ENCODE peak calls at places on chromosomes 1 and 21, in ten cellular contexts. One of them, this sample, is unnamed.

GRCh38 chr1:201533836-201534235 is 5.1 kb upstream of the NAV1 start:
- DNase-seq in epithelial cell of esophagus: no peak
- DNase-seq in nephron progenitor cell: no peak
- DNase-seq in gastrocnemius medialis: no peak
- DNase-seq in NCI-H2081: no peak
- DNase-seq in memory B cell: no peak
- DNase-seq in NCI-H1694: no peak
- DNase-seq in DMS153: no peak
- DNase-seq in GM12865: no peak
- DNase-seq in cardiac septum: no peak
- DNase-seq in this sample: no peak

GRCh38 chr1:85606414-85606800 is 25.8 kb downstream of the CCN1 start:
- DNase-seq in epithelial cell of esophagus: peak
- DNase-seq in nephron progenitor cell: no peak
- DNase-seq in gastrocnemius medialis: no peak
- DNase-seq in NCI-H2081: no peak
- DNase-seq in memory B cell: no peak
- DNase-seq in NCI-H1694: no peak
- DNase-seq in DMS153: no peak
- DNase-seq in GM12865: no peak
- DNase-seq in cardiac septum: no peak
- DNase-seq in this sample: no peak

GRCh38 chr1:184804220-184804619 is 49.6 kb upstream of the EDEM3 start:
- DNase-seq in epithelial cell of esophagus: peak
- DNase-seq in nephron progenitor cell: no peak
- DNase-seq in gastrocnemius medialis: no peak
- DNase-seq in NCI-H2081: no peak
- DNase-seq in memory B cell: no peak
- DNase-seq in NCI-H1694: no peak
- DNase-seq in DMS153: no peak
- DNase-seq in GM12865: no peak
- DNase-seq in cardiac septum: no peak
- DNase-seq in this sample: no peak

GRCh38 chr1:229011022-229011421 is 259.9 kb upstream of the RAB4A start:
- DNase-seq in epithelial cell of esophagus: no peak
- DNase-seq in nephron progenitor cell: no peak
- DNase-seq in gastrocnemius medialis: no peak
- DNase-seq in NCI-H2081: no peak
- DNase-seq in memory B cell: no peak
- DNase-seq in NCI-H1694: no peak
- DNase-seq in DMS153: no peak
- DNase-seq in GM12865: no peak
- DNase-seq in cardiac septum: no peak
- DNase-seq in this sample: no peak

GRCh38 chr1:41806472-41807155 is 112.1 kb downstream of the HIVEP3 start:
- DNase-seq in epithelial cell of esophagus: no peak
- DNase-seq in nephron progenitor cell: no peak
- DNase-seq in gastrocnemius medialis: no peak
- DNase-seq in NCI-H2081: no peak
- DNase-seq in memory B cell: no peak
- DNase-seq in NCI-H1694: no peak
- DNase-seq in DMS153: no peak
- DNase-seq in GM12865: peak
- DNase-seq in cardiac septum: no peak
- DNase-seq in this sample: no peak

GRCh38 chr1:206742702-206743383 is 27.7 kb upstream of the IL19 start:
- DNase-seq in epithelial cell of esophagus: no peak
- DNase-seq in nephron progenitor cell: no peak
- DNase-seq in gastrocnemius medialis: no peak
- DNase-seq in NCI-H2081: no peak
- DNase-seq in memory B cell: no peak
- DNase-seq in NCI-H1694: no peak
- DNase-seq in DMS153: no peak
- DNase-seq in GM12865: peak
- DNase-seq in cardiac septum: no peak
- DNase-seq in this sample: no peak

GRCh38 chr1:37944816-37945215 is 2.0 kb downstream of the INPP5B start:
- DNase-seq in epithelial cell of esophagus: no peak
- DNase-seq in nephron progenitor cell: no peak
- DNase-seq in gastrocnemius medialis: no peak
- DNase-seq in NCI-H2081: no peak
- DNase-seq in memory B cell: no peak
- DNase-seq in NCI-H1694: no peak
- DNase-seq in DMS153: no peak
- DNase-seq in GM12865: no peak
- DNase-seq in cardiac septum: no peak
- DNase-seq in this sample: no peak

GRCh38 chr1:169460193-169460833 is 25.4 kb downstream of the SLC19A2 start:
- DNase-seq in epithelial cell of esophagus: peak
- DNase-seq in nephron progenitor cell: no peak
- DNase-seq in gastrocnemius medialis: peak
- DNase-seq in NCI-H2081: no peak
- DNase-seq in memory B cell: no peak
- DNase-seq in NCI-H1694: no peak
- DNase-seq in DMS153: no peak
- DNase-seq in GM12865: no peak
- DNase-seq in cardiac septum: no peak
- DNase-seq in this sample: no peak

GRCh38 chr21:37704751-37705150 is 211.5 kb downstream of the KCNJ6 start:
- DNase-seq in epithelial cell of esophagus: no peak
- DNase-seq in nephron progenitor cell: no peak
- DNase-seq in gastrocnemius medialis: no peak
- DNase-seq in NCI-H2081: no peak
- DNase-seq in memory B cell: no peak
- DNase-seq in NCI-H1694: no peak
- DNase-seq in DMS153: no peak
- DNase-seq in GM12865: no peak
- DNase-seq in cardiac septum: no peak
- DNase-seq in this sample: no peak

GRCh38 chr1:17347769-17348592 is 24.0 kb upstream of the PADI6 start:
- DNase-seq in epithelial cell of esophagus: peak
- DNase-seq in nephron progenitor cell: no peak
- DNase-seq in gastrocnemius medialis: no peak
- DNase-seq in NCI-H2081: no peak
- DNase-seq in memory B cell: no peak
- DNase-seq in NCI-H1694: no peak
- DNase-seq in DMS153: no peak
- DNase-seq in GM12865: no peak
- DNase-seq in cardiac septum: no peak
- DNase-seq in this sample: no peak

GRCh38 chr1:226702318-226702956 is 36.6 kb downstream of the ITPKB start:
- DNase-seq in epithelial cell of esophagus: peak
- DNase-seq in nephron progenitor cell: no peak
- DNase-seq in gastrocnemius medialis: peak
- DNase-seq in NCI-H2081: no peak
- DNase-seq in memory B cell: no peak
- DNase-seq in NCI-H1694: no peak
- DNase-seq in DMS153: peak
- DNase-seq in GM12865: no peak
- DNase-seq in cardiac septum: no peak
- DNase-seq in this sample: no peak

GRCh38 chr1:48688102-48688760 is 88.5 kb downstream of the BEND5 start:
- DNase-seq in epithelial cell of esophagus: no peak
- DNase-seq in nephron progenitor cell: no peak
- DNase-seq in gastrocnemius medialis: no peak
- DNase-seq in NCI-H2081: no peak
- DNase-seq in memory B cell: no peak
- DNase-seq in NCI-H1694: no peak
- DNase-seq in DMS153: peak
- DNase-seq in GM12865: peak
- DNase-seq in cardiac septum: no peak
- DNase-seq in this sample: no peak

GRCh38 chr1:243216741-243217140 is 38.3 kb downstream of the CEP170 start:
- DNase-seq in epithelial cell of esophagus: no peak
- DNase-seq in nephron progenitor cell: no peak
- DNase-seq in gastrocnemius medialis: no peak
- DNase-seq in NCI-H2081: no peak
- DNase-seq in memory B cell: no peak
- DNase-seq in NCI-H1694: no peak
- DNase-seq in DMS153: no peak
- DNase-seq in GM12865: no peak
- DNase-seq in cardiac septum: no peak
- DNase-seq in this sample: no peak

GRCh38 chr1:219387211-219387610 is 213.5 kb downstream of the LYPLAL1 start:
- DNase-seq in epithelial cell of esophagus: no peak
- DNase-seq in nephron progenitor cell: no peak
- DNase-seq in gastrocnemius medialis: no peak
- DNase-seq in NCI-H2081: peak
- DNase-seq in memory B cell: no peak
- DNase-seq in NCI-H1694: no peak
- DNase-seq in DMS153: peak
- DNase-seq in GM12865: no peak
- DNase-seq in cardiac septum: no peak
- DNase-seq in this sample: no peak

GRCh38 chr21:25956993-25957714 is 213.4 kb downstream of the APP start:
- DNase-seq in epithelial cell of esophagus: peak
- DNase-seq in nephron progenitor cell: no peak
- DNase-seq in gastrocnemius medialis: peak
- DNase-seq in NCI-H2081: no peak
- DNase-seq in memory B cell: no peak
- DNase-seq in NCI-H1694: no peak
- DNase-seq in DMS153: no peak
- DNase-seq in GM12865: no peak
- DNase-seq in cardiac septum: no peak
- DNase-seq in this sample: no peak

GRCh38 chr1:223209992-223210785 is 67.1 kb upstream of the TLR5 start:
- DNase-seq in epithelial cell of esophagus: no peak
- DNase-seq in nephron progenitor cell: no peak
- DNase-seq in gastrocnemius medialis: no peak
- DNase-seq in NCI-H2081: no peak
- DNase-seq in memory B cell: no peak
- DNase-seq in NCI-H1694: no peak
- DNase-seq in DMS153: no peak
- DNase-seq in GM12865: no peak
- DNase-seq in cardiac septum: no peak
- DNase-seq in this sample: no peak

GRCh38 chr1:204271970-204272369 is 58.2 kb upstream of the GOLT1A start:
- DNase-seq in epithelial cell of esophagus: no peak
- DNase-seq in nephron progenitor cell: no peak
- DNase-seq in gastrocnemius medialis: no peak
- DNase-seq in NCI-H2081: no peak
- DNase-seq in memory B cell: no peak
- DNase-seq in NCI-H1694: no peak
- DNase-seq in DMS153: no peak
- DNase-seq in GM12865: no peak
- DNase-seq in cardiac septum: no peak
- DNase-seq in this sample: peak

GRCh38 chr1:5690291-5690690 is 301.9 kb downstream of the NPHP4 start:
- DNase-seq in epithelial cell of esophagus: no peak
- DNase-seq in nephron progenitor cell: no peak
- DNase-seq in gastrocnemius medialis: no peak
- DNase-seq in NCI-H2081: no peak
- DNase-seq in memory B cell: no peak
- DNase-seq in NCI-H1694: no peak
- DNase-seq in DMS153: no peak
- DNase-seq in GM12865: no peak
- DNase-seq in cardiac septum: no peak
- DNase-seq in this sample: no peak

GRCh38 chr1:216758182-216758581 is 35.0 kb upstream of the ESRRG start:
- DNase-seq in epithelial cell of esophagus: no peak
- DNase-seq in nephron progenitor cell: no peak
- DNase-seq in gastrocnemius medialis: no peak
- DNase-seq in NCI-H2081: no peak
- DNase-seq in memory B cell: no peak
- DNase-seq in NCI-H1694: no peak
- DNase-seq in DMS153: no peak
- DNase-seq in GM12865: no peak
- DNase-seq in cardiac septum: no peak
- DNase-seq in this sample: no peak

GRCh38 chr1:59949648-59950047 is 23.1 kb upstream of the CYP2J2 start:
- DNase-seq in epithelial cell of esophagus: no peak
- DNase-seq in nephron progenitor cell: no peak
- DNase-seq in gastrocnemius medialis: no peak
- DNase-seq in NCI-H2081: no peak
- DNase-seq in memory B cell: no peak
- DNase-seq in NCI-H1694: no peak
- DNase-seq in DMS153: no peak
- DNase-seq in GM12865: no peak
- DNase-seq in cardiac septum: no peak
- DNase-seq in this sample: no peak

GRCh38 chr1:185539277-185539943 is 194.8 kb upstream of the HMCN1 start:
- DNase-seq in epithelial cell of esophagus: no peak
- DNase-seq in nephron progenitor cell: no peak
- DNase-seq in gastrocnemius medialis: no peak
- DNase-seq in NCI-H2081: no peak
- DNase-seq in memory B cell: no peak
- DNase-seq in NCI-H1694: no peak
- DNase-seq in DMS153: no peak
- DNase-seq in GM12865: no peak
- DNase-seq in cardiac septum: no peak
- DNase-seq in this sample: no peak

GRCh38 chr21:14901482-14901958 is 163.3 kb downstream of the NRIP1 start:
- DNase-seq in epithelial cell of esophagus: peak
- DNase-seq in nephron progenitor cell: no peak
- DNase-seq in gastrocnemius medialis: no peak
- DNase-seq in NCI-H2081: no peak
- DNase-seq in memory B cell: no peak
- DNase-seq in NCI-H1694: no peak
- DNase-seq in DMS153: no peak
- DNase-seq in GM12865: peak
- DNase-seq in cardiac septum: no peak
- DNase-seq in this sample: no peak

GRCh38 chr1:229843627-229844238 is 217.7 kb downstream of the URB2 start:
- DNase-seq in epithelial cell of esophagus: peak
- DNase-seq in nephron progenitor cell: no peak
- DNase-seq in gastrocnemius medialis: peak
- DNase-seq in NCI-H2081: peak
- DNase-seq in memory B cell: no peak
- DNase-seq in NCI-H1694: no peak
- DNase-seq in DMS153: peak
- DNase-seq in GM12865: peak
- DNase-seq in cardiac septum: no peak
- DNase-seq in this sample: no peak

GRCh38 chr1:242205622-242206489 is 207.0 kb upstream of the MAP1LC3C start:
- DNase-seq in epithelial cell of esophagus: peak
- DNase-seq in nephron progenitor cell: no peak
- DNase-seq in gastrocnemius medialis: no peak
- DNase-seq in NCI-H2081: no peak
- DNase-seq in memory B cell: no peak
- DNase-seq in NCI-H1694: no peak
- DNase-seq in DMS153: no peak
- DNase-seq in GM12865: no peak
- DNase-seq in cardiac septum: no peak
- DNase-seq in this sample: no peak

GRCh38 chr1:190679444-190679843 is 201.8 kb upstream of the BRINP3 start:
- DNase-seq in epithelial cell of esophagus: peak
- DNase-seq in nephron progenitor cell: no peak
- DNase-seq in gastrocnemius medialis: no peak
- DNase-seq in NCI-H2081: no peak
- DNase-seq in memory B cell: no peak
- DNase-seq in NCI-H1694: no peak
- DNase-seq in DMS153: no peak
- DNase-seq in GM12865: no peak
- DNase-seq in cardiac septum: no peak
- DNase-seq in this sample: no peak

GRCh38 chr1:207867136-207868081 is 43.5 kb downstream of the CD34 start:
- DNase-seq in epithelial cell of esophagus: no peak
- DNase-seq in nephron progenitor cell: no peak
- DNase-seq in gastrocnemius medialis: peak
- DNase-seq in NCI-H2081: no peak
- DNase-seq in memory B cell: no peak
- DNase-seq in NCI-H1694: no peak
- DNase-seq in DMS153: no peak
- DNase-seq in GM12865: peak
- DNase-seq in cardiac septum: peak
- DNase-seq in this sample: no peak

GRCh38 chr1:108692724-108693655 is 880 bp downstream of the PRPF38B start:
- DNase-seq in epithelial cell of esophagus: peak
- DNase-seq in nephron progenitor cell: peak
- DNase-seq in gastrocnemius medialis: peak
- DNase-seq in NCI-H2081: peak
- DNase-seq in memory B cell: no peak
- DNase-seq in NCI-H1694: peak
- DNase-seq in DMS153: peak
- DNase-seq in GM12865: peak
- DNase-seq in cardiac septum: no peak
- DNase-seq in this sample: peak

GRCh38 chr1:146012703-146013565 is 8.6 kb downstream of the HJV start:
- DNase-seq in epithelial cell of esophagus: peak
- DNase-seq in nephron progenitor cell: no peak
- DNase-seq in gastrocnemius medialis: no peak
- DNase-seq in NCI-H2081: peak
- DNase-seq in memory B cell: peak
- DNase-seq in NCI-H1694: peak
- DNase-seq in DMS153: peak
- DNase-seq in GM12865: peak
- DNase-seq in cardiac septum: no peak
- DNase-seq in this sample: no peak